ENCODE peak calls at places on chromosome 19, in five cellular contexts. F, Q, V, K and Z are unnamed samples.

GRCh38 chr19:34300962-34301361 is 46.6 kb downstream of the GARRE1 start:
- DNase-seq in Q (no peak), K (no peak), V (no peak), F (no peak), Z (no peak)

GRCh38 chr19:12521996-12522395 is 29.3 kb downstream of the ZNF564 start:
- DNase-seq in V (peak; percentile 75), Q (no peak), K (peak; percentile 45), F (no peak), Z (no peak)

GRCh38 chr19:38952395-38953165 is 21.8 kb downstream of the MRPS12 start:
- DNase-seq in V (peak; percentile 81), F (no peak), K (peak; percentile 56), Q (no peak), Z (peak; percentile 38)

GRCh38 chr19:2722541-2723344 is 1.6 kb upstream of the DIRAS1 start:
- DNase-seq in K (no peak), F (peak; percentile 37), Q (peak; percentile 48), V (no peak), Z (no peak)

GRCh38 chr19:46372901-46373572 is 26.1 kb downstream of the PPP5C start:
- DNase-seq in F (no peak), K (no peak), Q (no peak), V (peak; percentile 85), Z (no peak)

GRCh38 chr19:34241513-34242337 is 12.6 kb upstream of the GARRE1 start:
- DNase-seq in Q (no peak), K (peak; percentile 39), V (peak; percentile 95), F (no peak), Z (peak; percentile 20)

GRCh38 chr19:38655148-38655824 is 7.8 kb downstream of the ACTN4 start:
- DNase-seq in F (no peak), V (peak; percentile 76), Q (no peak), K (peak; percentile 75), Z (no peak)

GRCh38 chr19:13099073-13099999 is 3.3 kb downstream of the LYL1 start:
- DNase-seq in V (peak; percentile 80), Q (no peak), F (peak; percentile 53), K (peak; percentile 86), Z (no peak)

GRCh38 chr19:1258707-1259205 is 10.4 kb downstream of the MIDN start:
- DNase-seq in V (no peak), F (no peak), K (peak; percentile 38), Q (no peak), Z (no peak)

GRCh38 chr19:858868-859843 is at the start of gene CFD:
- DNase-seq in Q (no peak), K (no peak), F (peak; percentile 52), V (no peak), Z (no peak)

GRCh38 chr19:1634242-1634937 is 18.0 kb downstream of the TCF3 start:
- DNase-seq in F (no peak), Q (no peak), K (no peak), V (no peak), Z (no peak)

GRCh38 chr19:52231154-52231565 is 38.2 kb upstream of the ZNF766 start:
- DNase-seq in F (no peak), K (no peak), Q (no peak), V (no peak), Z (no peak)

GRCh38 chr19:2827840-2828489 is 8.3 kb downstream of the ZNF554 start:
- DNase-seq in Q (no peak), K (no peak), F (no peak), V (no peak), Z (no peak)

GRCh38 chr19:45900661-45901431 is 1.6 kb downstream of the MYPOP start:
- DNase-seq in Q (no peak), V (peak; percentile 65), F (no peak), K (no peak), Z (no peak)

GRCh38 chr19:45498411-45499195 is at the start of gene PPM1N:
- DNase-seq in F (no peak), V (peak; percentile 83), K (peak; percentile 76), Q (no peak), Z (peak; percentile 30)

GRCh38 chr19:40804783-40805242 is 5.8 kb downstream of the EGLN2 start:
- DNase-seq in V (no peak), Q (no peak), F (no peak), K (no peak), Z (no peak)

GRCh38 chr19:1241417-1242095 is at the start of gene ATP5F1D:
- DNase-seq in V (peak; percentile 97), K (peak; percentile 95), Q (no peak), F (peak; percentile 93), Z (peak; percentile 81)

GRCh38 chr19:40262422-40262821 is 22.7 kb downstream of the AKT2 start:
- DNase-seq in K (no peak), Q (no peak), V (no peak), F (no peak), Z (no peak)

GRCh38 chr19:47176627-47177090 is 46.0 kb downstream of the SAE1 start:
- DNase-seq in Q (no peak), K (peak; percentile 62), F (peak; percentile 3), V (no peak), Z (no peak)

GRCh38 chr19:10142701-10143375 is 23.1 kb upstream of the EIF3G start:
- DNase-seq in F (no peak), K (peak; percentile 53), V (no peak), Q (no peak), Z (no peak)

GRCh38 chr19:45507864-45508680 is 793 bp downstream of the VASP start:
- DNase-seq in F (no peak), Q (no peak), K (peak; percentile 79), V (peak; percentile 89), Z (no peak)

GRCh38 chr19:8259922-8260247 is 48.3 kb downstream of the CD320 start:
- DNase-seq in K (no peak), V (no peak), Q (no peak), F (no peak), Z (no peak)

GRCh38 chr19:40768936-40769335 is 6.4 kb upstream of the MIA start:
- DNase-seq in K (no peak), V (no peak), Q (no peak), F (no peak), Z (no peak)

GRCh38 chr19:55173717-55174409 is 6.2 kb downstream of the SYT5 start:
- DNase-seq in Q (no peak), K (peak; percentile 55), F (no peak), V (peak; percentile 97), Z (peak; percentile 52)

GRCh38 chr19:50349277-50350057 is 16.0 kb downstream of the NAPSA start:
- DNase-seq in K (no peak), V (no peak), F (no peak), Q (no peak), Z (no peak)

GRCh38 chr19:32480321-32480720 is 74.8 kb downstream of the DPY19L3 start:
- DNase-seq in Q (no peak), V (no peak), F (no peak), K (no peak), Z (no peak)

GRCh38 chr19:45166723-45167252 is 6.0 kb upstream of the NKPD1 start:
- DNase-seq in V (peak; percentile 64), F (no peak), Q (no peak), K (no peak), Z (no peak)

GRCh38 chr19:2973229-2973628 is 4.1 kb upstream of the TLE6 start:
- DNase-seq in Q (no peak), V (no peak), K (no peak), F (peak; percentile 34), Z (no peak)

GRCh38 chr19:20051841-20052768 is 12.8 kb upstream of the ZNF682 start:
- DNase-seq in Q (peak; percentile 77), F (peak; percentile 86), K (peak; percentile 83), V (peak; percentile 99), Z (peak; percentile 81)

GRCh38 chr19:24003537-24003936 is 83.5 kb upstream of the ZNF254 start:
- DNase-seq in F (no peak), Q (no peak), K (no peak), V (no peak), Z (no peak)

GRCh38 chr19:13962738-13963602 is 10.7 kb downstream of the DCAF15 start:
- DNase-seq in K (no peak), Q (no peak), V (peak; percentile 83), F (no peak), Z (no peak)

GRCh38 chr19:46383846-46384245 is 29.5 kb downstream of the CCDC8 start:
- DNase-seq in K (no peak), Q (no peak), F (no peak), V (peak; percentile 32), Z (no peak)

GRCh38 chr19:16164222-16164890 is 9.0 kb downstream of the CIB3 start:
- DNase-seq in K (no peak), V (no peak), F (no peak), Q (no peak), Z (no peak)

GRCh38 chr19:18590273-18591272 is 2.0 kb downstream of the REX1BD start:
- DNase-seq in K (peak; percentile 64), V (peak; percentile 99), Q (no peak), F (peak; percentile 51), Z (peak; percentile 74)
- TF ChIP-seq CTCF in K (peak; percentile 50), V (peak; percentile 84), Q (no peak), F (peak; percentile 34), Z (peak; percentile 58)

GRCh38 chr19:6393074-6393981 is at the start of gene GTF2F1:
- DNase-seq in Q (peak; percentile 84), V (peak; percentile 96), F (peak; percentile 80), K (peak; percentile 97), Z (peak; percentile 93)
- TF ChIP-seq CTCF in Q (no peak), V (peak; percentile 45), F (peak; percentile 8), K (peak; percentile 28), Z (no peak)

DNA sequence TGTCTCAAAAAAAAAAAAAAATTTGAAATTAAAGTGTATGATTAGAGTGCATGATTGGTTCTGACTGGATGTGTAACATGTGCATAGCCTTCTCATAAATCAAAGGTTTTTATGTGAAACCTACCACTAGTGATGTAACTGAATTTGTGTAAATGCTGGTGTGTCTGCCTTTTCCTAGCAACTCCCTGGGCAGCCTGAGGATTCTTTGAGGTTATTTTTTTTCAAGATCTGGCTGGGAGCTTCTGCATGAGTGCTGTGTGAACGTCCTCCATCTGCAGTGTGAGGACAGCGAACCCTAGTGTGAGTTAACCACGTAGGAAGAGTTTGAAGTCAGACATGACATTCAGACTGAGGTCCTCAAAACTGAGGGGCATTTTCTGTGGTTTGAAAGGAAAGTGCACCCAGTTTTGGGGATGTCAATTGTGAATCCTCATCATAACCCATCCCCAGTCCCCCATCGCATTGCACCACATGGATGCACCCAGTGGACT is 39.9 kb downstream of the DPRX start:
- DNase-seq in K (no peak), V (no peak), Q (no peak), F (no peak), Z (no peak)
- TF ChIP-seq CTCF in K (no peak), V (no peak), Q (no peak), F (no peak), Z (no peak)

DNA sequence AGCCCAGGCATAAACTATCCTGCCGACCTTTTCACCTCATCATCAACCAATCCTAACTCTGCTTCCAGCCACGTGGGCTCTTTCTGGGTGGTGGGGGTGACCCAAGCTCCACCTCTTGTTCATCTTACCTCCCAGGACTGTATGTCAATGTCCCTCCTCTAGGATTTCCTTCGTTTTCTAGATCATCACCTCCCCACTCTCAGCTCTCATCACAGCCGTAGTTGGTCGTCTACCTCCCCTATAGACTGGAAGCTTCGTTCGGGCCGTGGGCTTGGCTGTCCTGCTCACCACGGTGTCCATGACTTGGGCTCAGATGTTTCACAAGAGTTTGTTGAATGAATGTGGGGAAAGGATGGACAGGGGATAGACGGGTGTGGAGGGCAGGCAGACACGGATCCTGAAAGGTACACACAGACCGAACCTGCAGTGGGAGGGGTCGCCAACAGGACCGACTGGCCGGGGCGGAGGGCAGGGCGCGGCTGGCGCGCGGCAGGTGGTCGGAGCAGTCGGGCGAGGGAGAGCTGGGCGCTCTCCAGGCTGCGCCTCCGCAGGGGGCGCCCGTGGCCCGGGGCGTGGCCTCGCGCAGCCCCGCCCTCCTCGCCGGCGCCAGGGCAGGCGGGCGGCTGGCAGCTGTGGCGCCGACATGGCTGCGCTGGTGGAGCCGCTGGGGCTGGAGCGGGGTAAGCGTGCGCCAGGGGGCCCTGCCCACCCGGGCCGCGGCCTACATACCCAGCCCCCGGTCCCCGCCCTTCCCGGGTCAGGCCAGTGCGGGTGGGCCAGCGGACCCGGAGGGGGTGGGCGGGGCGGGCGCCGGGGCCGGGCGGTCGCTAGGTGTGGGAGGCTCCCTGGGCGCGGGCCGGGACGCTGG is at the start of gene LIN7B:
- DNase-seq in F (no peak), V (peak; percentile 88), K (peak; percentile 69), Q (no peak), Z (peak; percentile 69)
- TF ChIP-seq CTCF in F (peak; percentile 55), V (peak; percentile 58), K (peak; percentile 72), Q (no peak), Z (peak; percentile 54)